ENCODE peak calls at places on chromosomes 7 and 10, in nine cellular contexts. J, C, B, S, A, T, O, Q and G are unnamed samples.

GRCh38 chr7:129017933-129018538 is 36.9 kb downstream of the TNPO3 start:
- DNase-seq in T (no peak), B (no peak), Q (no peak), J (no peak), S (peak), O (no peak), A (no peak), C (no peak), G (peak)

GRCh38 chr10:102118867-102119266 is 1.3 kb downstream of the LDB1 start:
- DNase-seq in T (peak), Q (no peak), B (peak), S (peak), J (peak), C (no peak), O (no peak), A (no peak), G (no peak)

GRCh38 chr10:122435212-122435827 is 19.1 kb upstream of the ARMS2 start:
- DNase-seq in S (peak), B (no peak), A (peak), C (no peak), Q (peak), J (peak), O (no peak), T (no peak), G (no peak)

GRCh38 chr7:74405191-74405898 is 48.4 kb upstream of the GTF2IRD1 start:
- DNase-seq in Q (no peak), S (no peak), O (no peak), B (no peak), J (no peak), A (no peak), C (peak), T (peak), G (no peak)

GRCh38 chr7:41147651-41148360 is 555.1 kb downstream of the INHBA start:
- DNase-seq in C (no peak), Q (no peak), T (no peak), A (no peak), O (no peak), J (peak), S (no peak), B (no peak), G (no peak)

GRCh38 chr7:95527033-95527775 is 41.5 kb downstream of the ASB4 start:
- DNase-seq in Q (peak), J (peak), A (peak), S (peak), B (no peak), C (peak), O (no peak), T (peak), G (peak)

GRCh38 chr7:11935905-11936304 is 103.9 kb upstream of the THSD7A start:
- DNase-seq in A (peak), J (no peak), S (no peak), T (no peak), Q (no peak), C (no peak), B (no peak), O (no peak), G (no peak)

GRCh38 chr10:46518028-46518725 is 38.3 kb downstream of the GPRIN2 start:
- DNase-seq in O (no peak), S (no peak), C (no peak), J (no peak), A (no peak), Q (no peak), T (peak), B (peak), G (no peak)

GRCh38 chr7:101155303-101155702 is 1.0 kb downstream of the AP1S1 start:
- DNase-seq in J (no peak), C (no peak), Q (no peak), A (no peak), T (no peak), O (no peak), B (no peak), S (no peak), G (no peak)

GRCh38 chr10:100382553-100382952 is 35.5 kb downstream of the SCD start:
- DNase-seq in T (no peak), S (no peak), Q (no peak), J (no peak), O (no peak), B (no peak), A (no peak), C (no peak), G (no peak)

GRCh38 chr7:55086413-55087201 is 67.8 kb downstream of the EGFR start:
- DNase-seq in T (no peak), J (peak), O (no peak), Q (peak), B (no peak), A (peak), C (no peak), S (peak), G (peak)

GRCh38 chr10:132575320-132576201 is 38.0 kb downstream of the INPP5A start:
- DNase-seq in A (peak), Q (no peak), J (peak), C (no peak), B (peak), O (no peak), T (no peak), S (peak), G (peak)

GRCh38 chr10:7111574-7111973 is 299.3 kb downstream of the SFMBT2 start:
- DNase-seq in A (peak), T (no peak), J (peak), O (no peak), C (no peak), S (no peak), Q (no peak), B (no peak), G (no peak)

GRCh38 chr7:37918526-37918925 is 1.9 kb upstream of the SFRP4 start:
- DNase-seq in Q (no peak), J (no peak), B (no peak), T (peak), S (no peak), C (no peak), A (no peak), O (no peak), G (no peak)

GRCh38 chr7:47301078-47301477 is 280.8 kb downstream of the TNS3 start:
- DNase-seq in T (peak), J (no peak), S (no peak), B (no peak), O (no peak), C (peak), A (no peak), Q (no peak), G (no peak)

GRCh38 chr7:143394777-143395176 is 13.6 kb downstream of the ZYX start:
- DNase-seq in T (no peak), C (no peak), Q (no peak), A (no peak), J (no peak), O (no peak), B (no peak), S (no peak), G (no peak)

GRCh38 chr7:85023066-85023687 is 163.7 kb downstream of the SEMA3D start:
- DNase-seq in B (no peak), C (peak), S (peak), Q (peak), J (peak), T (no peak), A (peak), O (no peak), G (no peak)

GRCh38 chr7:134927076-134927475 is 59.2 kb upstream of the AGBL3 start:
- DNase-seq in S (no peak), O (no peak), Q (no peak), B (no peak), J (no peak), T (no peak), A (no peak), C (no peak), G (no peak)

GRCh38 chr7:140061607-140061930 is 1.2 kb downstream of the PARP12 start:
- DNase-seq in B (no peak), S (no peak), A (no peak), C (no peak), J (no peak), O (no peak), T (no peak), Q (no peak), G (no peak)

GRCh38 chr7:134535272-134535918 is 8.0 kb downstream of the AKR1B10 start:
- DNase-seq in J (no peak), C (no peak), S (no peak), Q (no peak), T (no peak), O (no peak), A (no peak), B (no peak), G (no peak)

GRCh38 chr10:84548869-84549268 is 220.5 kb downstream of the CCSER2 start:
- DNase-seq in S (no peak), C (no peak), O (no peak), T (peak), Q (no peak), A (peak), J (no peak), B (no peak), G (no peak)
- TF ChIP-seq CTCF in S (peak), C (peak), O (no peak), T (peak), Q (peak), A (peak), J (peak), B (no peak), G (no peak)

DNA sequence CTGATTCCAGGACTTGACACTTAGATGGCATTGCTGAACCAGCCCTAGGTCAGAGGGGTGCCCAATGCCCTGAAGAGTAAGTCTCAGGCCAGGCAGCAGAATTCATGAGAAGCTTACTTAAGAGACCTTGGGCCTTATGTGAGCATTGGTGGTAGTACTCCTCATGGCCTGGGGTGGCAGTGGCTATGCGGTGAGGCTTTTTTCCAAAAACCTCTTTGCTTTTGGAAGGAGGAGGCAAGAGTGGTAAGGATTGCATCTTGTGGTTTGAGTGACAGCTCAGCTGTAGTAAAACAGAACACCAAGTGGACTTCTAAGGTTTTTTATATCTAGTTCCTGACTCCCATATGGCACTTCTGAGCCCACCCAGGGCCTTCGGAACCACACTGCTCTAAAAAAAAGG is 459.0 kb upstream of the STEAP1 start:
- DNase-seq in Q (no peak), S (no peak), C (no peak), T (peak), A (no peak), O (no peak), B (no peak), J (no peak), G (no peak)
- TF ChIP-seq CTCF in Q (no peak), S (no peak), C (no peak), T (peak), A (no peak), O (no peak), B (no peak), J (no peak), G (no peak)

DNA sequence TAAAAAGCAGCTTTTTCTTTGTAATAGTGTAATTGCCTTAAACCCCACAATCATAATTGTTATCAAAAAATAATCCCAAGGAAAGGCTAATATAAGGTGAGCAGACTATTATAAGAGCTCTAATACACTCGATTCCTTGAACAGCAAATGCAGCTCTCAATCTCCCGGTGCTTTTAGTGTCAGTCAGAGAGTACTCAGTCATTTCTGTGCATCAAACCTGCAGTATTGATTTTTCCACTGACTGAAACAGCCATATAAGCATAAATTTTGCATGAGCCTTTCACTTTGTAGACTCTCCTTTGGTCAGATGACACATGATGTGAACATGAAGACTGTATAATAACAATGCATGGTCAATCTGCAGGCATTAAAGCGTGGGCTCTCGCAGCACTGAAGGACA is 271.9 kb downstream of the POU6F2 start:
- DNase-seq in Q (no peak), J (no peak), T (no peak), C (no peak), A (no peak), S (no peak), B (no peak), O (no peak), G (no peak)
- TF ChIP-seq CTCF in Q (no peak), J (no peak), T (no peak), C (no peak), A (no peak), S (no peak), B (no peak), O (no peak), G (no peak)

GRCh38 chr10:74320026-74320425 is 169.0 kb downstream of the ADK start:
- DNase-seq in A (no peak), S (no peak), T (no peak), O (no peak), Q (no peak), B (no peak), C (no peak), J (no peak), G (no peak)

GRCh38 chr10:74310652-74311257 is 159.7 kb downstream of the ADK start:
- DNase-seq in T (no peak), A (peak), C (no peak), S (no peak), B (no peak), J (no peak), Q (no peak), O (no peak), G (no peak)

GRCh38 chr10:74314166-74314565 is 163.1 kb downstream of the ADK start:
- DNase-seq in O (no peak), B (no peak), T (no peak), S (peak), J (no peak), Q (no peak), C (no peak), A (peak), G (no peak)
- TF ChIP-seq CTCF in O (no peak), B (no peak), T (no peak), S (no peak), J (no peak), Q (no peak), C (no peak), A (no peak), G (no peak)

GRCh38 chr10:34219860-34220518 is 595.1 kb downstream of the PARD3 start:
- DNase-seq in B (no peak), J (no peak), S (no peak), T (no peak), C (no peak), A (no peak), Q (no peak), O (no peak), G (no peak)
- TF ChIP-seq CTCF in B (no peak), J (no peak), S (no peak), T (no peak), C (no peak), A (no peak), Q (no peak), O (no peak), G (no peak)

GRCh38 chr7:145219461-145219860 is 383.6 kb upstream of the TPK1 start:
- DNase-seq in Q (no peak), A (no peak), B (no peak), C (no peak), O (no peak), T (no peak), S (no peak), J (no peak), G (no peak)

DNA sequence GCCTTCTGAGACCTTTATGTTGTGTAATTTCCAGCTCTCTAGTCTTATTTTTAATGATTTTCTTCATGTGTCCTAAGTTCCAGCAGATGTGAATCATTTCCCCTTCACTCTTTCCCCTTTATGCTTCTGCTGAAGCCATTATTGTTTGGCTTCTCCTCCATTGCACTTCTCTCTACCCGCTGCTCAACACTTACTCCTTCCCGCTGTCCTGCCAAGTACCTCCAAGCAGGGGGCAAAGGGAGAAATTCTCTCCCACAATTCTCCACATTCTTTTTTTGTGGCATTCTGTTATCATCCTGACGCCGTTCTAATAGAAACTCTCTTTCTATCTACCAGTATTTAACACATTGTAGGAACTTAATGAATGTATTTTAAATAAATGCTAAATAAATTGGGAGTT is 388.9 kb upstream of the TPK1 start:
- DNase-seq in B (no peak), C (no peak), A (no peak), J (no peak), Q (no peak), S (no peak), O (no peak), T (peak), G (no peak)
- TF ChIP-seq CTCF in B (no peak), C (no peak), A (no peak), J (no peak), Q (no peak), S (no peak), O (no peak), T (no peak), G (no peak)

DNA sequence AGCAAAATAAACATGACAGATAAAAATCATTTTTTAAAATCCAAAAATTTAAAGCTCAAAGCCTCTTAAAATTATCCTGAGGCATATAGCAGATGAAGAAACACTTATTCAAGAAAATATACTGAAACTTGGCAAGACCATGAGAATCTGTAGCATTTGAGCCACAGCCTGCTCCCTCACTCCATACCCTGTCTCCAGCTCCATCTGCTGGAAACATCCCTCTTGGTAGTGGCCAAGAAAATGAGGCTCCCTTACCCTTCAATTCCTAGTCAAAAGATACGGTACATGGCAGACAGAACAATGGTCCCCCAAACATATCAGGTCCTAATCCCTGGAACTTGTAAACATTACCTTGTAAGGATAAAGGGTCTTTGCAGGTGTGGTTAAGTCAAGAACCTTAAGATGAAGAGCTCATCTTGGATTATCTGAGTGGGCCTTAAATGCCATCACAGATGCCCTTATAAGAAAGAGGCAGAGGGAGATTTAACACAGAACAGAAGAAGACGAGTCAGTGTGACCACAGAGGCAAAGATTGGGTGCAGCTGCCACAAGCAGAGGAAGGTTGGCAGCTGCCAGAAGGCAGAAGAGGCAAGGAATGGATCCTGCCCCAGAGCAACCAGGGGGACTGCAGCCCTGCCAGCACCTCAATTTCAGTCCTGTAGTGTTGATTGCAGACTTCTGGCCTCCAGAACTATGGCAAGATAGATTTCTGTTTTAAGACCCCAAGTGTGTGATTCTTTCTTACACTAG is 149.4 kb downstream of the ZNF248 start:
- DNase-seq in C (no peak), A (no peak), T (no peak), J (no peak), B (no peak), O (no peak), S (no peak), Q (no peak), G (no peak)
- TF ChIP-seq CTCF in C (no peak), A (no peak), T (no peak), J (no peak), B (no peak), O (no peak), S (no peak), Q (no peak), G (no peak)

GRCh38 chr10:80686734-80687561 is 149.2 kb downstream of the SH2D4B start:
- DNase-seq in T (no peak), A (no peak), C (no peak), S (peak), J (no peak), Q (no peak), O (no peak), B (no peak), G (no peak)
- TF ChIP-seq CTCF in T (peak), A (no peak), C (no peak), S (no peak), J (no peak), Q (no peak), O (no peak), B (no peak), G (no peak)

DNA sequence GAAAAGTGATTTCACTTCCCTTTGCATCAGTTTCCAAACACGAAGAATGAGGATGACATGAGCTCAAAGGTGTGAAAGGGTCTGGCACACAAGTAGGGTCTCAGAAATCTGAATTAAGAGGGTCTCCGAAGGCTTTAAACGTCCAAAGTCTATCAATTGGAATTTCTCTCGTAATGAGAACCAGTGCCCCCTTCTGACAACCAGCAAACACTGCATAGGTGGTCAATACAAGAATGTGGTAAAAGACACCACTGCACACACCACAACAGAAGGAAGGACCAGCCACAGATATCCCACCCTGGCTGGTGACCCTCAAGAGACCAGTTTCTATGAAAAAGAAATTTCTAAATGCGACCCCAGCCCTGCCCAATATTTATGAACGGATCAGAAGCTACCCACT is 78.1 kb downstream of the CALN1 start:
- DNase-seq in C (no peak), T (no peak), J (no peak), S (peak), O (no peak), A (no peak), Q (no peak), B (no peak), G (no peak)
- TF ChIP-seq CTCF in C (peak), T (peak), J (no peak), S (peak), O (no peak), A (no peak), Q (peak), B (no peak), G (no peak)